ENCODE peak calls at places on chromosomes 2 and 18, in nine cellular contexts. J is cardiac fibroblast, N is endothelial cell of umbilical vein, T is omental fat pad, S is GM13977, Z is Calu3, Q is HFFc6, G is hepatocyte, A is BJ. U is an unnamed sample.

GRCh38 chr2:175036582-175037018 is 31.4 kb upstream of the CHN1 start:
- DNase-seq in J (peak), N (peak), T (no peak), S (peak), Z (no peak), Q (peak), G (peak), A (no peak), U (peak)

GRCh38 chr2:134107402-134107801 is 146.5 kb upstream of the MGAT5 start:
- DNase-seq in J (no peak), N (no peak), T (no peak), S (no peak), Z (no peak), Q (no peak), G (no peak), A (no peak), U (no peak)

GRCh38 chr2:237113026-237113810 is 27.5 kb downstream of the COPS8 start:
- DNase-seq in J (no peak), N (no peak), T (no peak), S (no peak), Z (no peak), Q (no peak), G (no peak), A (no peak), U (no peak)

GRCh38 chr2:27973592-27973991 is 83.1 kb downstream of the BABAM2 start:
- DNase-seq in J (no peak), N (no peak), T (no peak), S (no peak), Z (no peak), Q (peak), G (peak), A (no peak), U (peak)

GRCh38 chr2:228426502-228427216 is 245.2 kb upstream of the SPHKAP start:
- DNase-seq in J (no peak), N (no peak), T (no peak), S (no peak), Z (no peak), Q (peak), G (no peak), A (no peak), U (no peak)

GRCh38 chr2:120686511-120687168 is 49.0 kb upstream of the GLI2 start:
- DNase-seq in J (no peak), N (no peak), T (no peak), S (no peak), Z (peak), Q (no peak), G (no peak), A (no peak), U (no peak)

GRCh38 chr2:209240204-209240603 is 183.6 kb upstream of the MAP2 start:
- DNase-seq in J (no peak), N (no peak), T (no peak), S (no peak), Z (no peak), Q (no peak), G (no peak), A (no peak), U (no peak)

GRCh38 chr2:40168032-40168431 is 283.9 kb downstream of the SLC8A1 start:
- DNase-seq in J (peak), N (peak), T (no peak), S (no peak), Z (peak), Q (no peak), G (peak), A (no peak), U (peak)

GRCh38 chr2:172970660-172971059 is 105.0 kb upstream of the MAP3K20 start:
- DNase-seq in J (no peak), N (peak), T (no peak), S (no peak), Z (no peak), Q (no peak), G (no peak), A (no peak), U (no peak)

GRCh38 chr2:208040199-208041171 is 15.2 kb upstream of the PLEKHM3 start:
- DNase-seq in J (peak), N (peak), T (peak), S (peak), Z (peak), Q (peak), G (peak), A (no peak), U (peak)

GRCh38 chr2:73821669-73822068 is 7.1 kb upstream of the STAMBP start:
- DNase-seq in J (no peak), N (no peak), T (no peak), S (no peak), Z (no peak), Q (no peak), G (no peak), A (no peak), U (no peak)

GRCh38 chr2:73822276-73822675 is 6.5 kb upstream of the STAMBP start:
- DNase-seq in J (no peak), N (no peak), T (no peak), S (no peak), Z (no peak), Q (no peak), G (no peak), A (no peak), U (no peak)

GRCh38 chr2:73823416-73823815 is 5.3 kb upstream of the STAMBP start:
- DNase-seq in J (no peak), N (no peak), T (no peak), S (no peak), Z (no peak), Q (peak), G (no peak), A (no peak), U (no peak)

GRCh38 chr2:73822991-73823390 is 5.8 kb upstream of the STAMBP start:
- DNase-seq in J (no peak), N (no peak), T (no peak), S (no peak), Z (no peak), Q (no peak), G (no peak), A (no peak), U (no peak)

GRCh38 chr2:73821227-73821626 is 7.5 kb upstream of the STAMBP start:
- DNase-seq in J (no peak), N (no peak), T (no peak), S (peak), Z (no peak), Q (no peak), G (no peak), A (no peak), U (no peak)
- TF ChIP-seq CTCF in J (no peak), N (no peak), T (no peak), S (no peak), Z (no peak), Q (no peak), G (no peak), A (no peak), U (no peak)

DNA sequence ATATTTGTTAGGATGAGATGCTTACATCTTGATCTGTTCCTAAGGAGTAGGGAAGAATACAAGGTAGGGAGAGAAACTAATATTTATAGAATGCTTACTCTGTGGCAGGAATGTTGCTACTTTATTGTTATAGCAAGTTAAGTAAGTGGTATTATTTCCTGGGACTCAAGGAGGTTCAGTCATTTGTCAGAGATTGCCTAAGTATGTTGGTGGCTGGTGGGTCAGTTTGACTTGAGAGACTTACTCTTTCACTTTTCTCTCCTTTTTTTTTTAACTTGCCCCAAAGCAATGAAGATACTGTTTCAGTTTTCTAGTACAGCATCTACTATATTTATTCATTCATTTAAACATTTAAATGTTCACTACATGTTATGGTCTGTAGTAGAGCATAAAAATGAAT is 209.2 kb upstream of the STON1 start:
- DNase-seq in J (peak), N (no peak), T (no peak), S (no peak), Z (no peak), Q (no peak), G (no peak), A (no peak), U (peak)
- TF ChIP-seq CTCF in J (no peak), N (no peak), T (no peak), S (no peak), Z (no peak), Q (no peak), G (no peak), A (no peak), U (no peak)

GRCh38 chr2:203909946-203910476 is 26.6 kb upstream of the ICOS start:
- DNase-seq in J (no peak), N (no peak), T (no peak), S (no peak), Z (no peak), Q (no peak), G (no peak), A (no peak), U (no peak)
- TF ChIP-seq CTCF in J (no peak), N (no peak), T (no peak), S (no peak), Z (no peak), Q (peak), G (no peak), A (no peak), U (no peak)

DNA sequence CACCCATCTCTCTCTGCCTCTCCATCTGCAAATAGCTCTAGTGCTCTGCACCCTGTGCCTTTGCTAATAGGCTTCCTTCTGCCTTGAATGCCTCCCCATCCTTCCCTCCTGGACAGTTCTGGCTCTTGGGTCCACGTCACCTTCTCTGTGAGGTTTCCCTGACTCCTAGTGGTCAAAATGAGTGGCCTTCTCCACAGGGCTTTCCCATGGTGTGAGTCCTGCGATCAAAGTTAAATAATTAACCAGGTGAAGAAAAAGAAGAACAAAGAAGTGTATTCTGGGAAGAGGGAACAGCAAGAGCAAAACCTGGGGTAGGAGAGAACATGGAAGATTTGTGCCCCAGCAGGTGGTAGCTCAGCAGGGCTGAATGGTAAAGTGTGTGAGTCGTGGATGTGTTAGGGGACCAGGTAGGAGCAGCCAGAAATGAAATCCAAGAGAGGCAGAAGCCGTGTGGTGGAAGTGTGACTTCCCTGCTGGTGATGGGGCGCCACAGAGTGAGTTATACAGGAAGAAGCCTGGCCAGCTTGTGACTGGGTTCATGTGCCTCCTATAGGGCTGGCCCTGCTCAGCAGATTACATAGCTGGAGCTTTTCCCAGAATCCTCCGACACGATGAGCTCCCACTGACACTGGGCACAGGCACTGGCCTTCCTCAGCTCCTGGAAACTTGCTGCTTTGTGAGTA is 93.8 kb upstream of the LDAH start:
- DNase-seq in J (peak), N (peak), T (no peak), S (no peak), Z (peak), Q (peak), G (peak), A (no peak), U (peak)
- TF ChIP-seq CTCF in J (peak), N (no peak), T (no peak), S (peak), Z (peak), Q (peak), G (peak), A (peak), U (peak)

DNA sequence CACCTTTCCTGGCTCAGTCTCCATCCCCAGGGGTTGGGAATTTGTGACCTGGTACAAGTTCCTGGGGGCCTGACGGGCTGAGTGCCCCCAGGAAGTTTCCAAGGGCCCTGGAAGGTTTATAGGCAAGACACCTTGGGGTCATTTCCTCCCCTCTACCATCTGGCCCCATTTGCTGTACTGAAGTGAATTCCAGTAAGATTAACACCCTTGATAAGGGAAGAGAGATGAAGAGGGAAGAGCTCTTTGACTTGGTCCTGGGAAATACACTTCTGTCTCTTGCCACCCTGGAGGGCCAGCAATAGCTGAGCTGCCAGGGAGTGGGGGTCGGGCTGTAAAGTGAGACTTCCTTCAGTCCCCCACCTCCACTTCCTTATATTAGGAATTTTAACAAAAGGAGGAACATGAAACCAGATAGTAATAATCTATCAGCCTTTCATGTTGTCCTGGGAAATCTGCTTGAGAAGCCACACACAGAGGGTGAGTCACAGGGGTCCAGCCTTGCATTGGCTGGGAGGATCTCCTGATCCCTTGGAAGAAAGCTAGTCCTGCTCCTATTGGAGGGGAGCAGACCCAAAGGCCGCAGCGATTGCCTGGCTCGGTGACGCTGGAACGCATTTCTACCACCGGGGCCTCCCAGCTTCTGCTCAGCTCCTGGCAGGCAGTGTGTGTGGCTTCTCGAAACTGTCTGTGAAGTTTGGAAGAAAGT is 87.4 kb downstream of the ACAA2 start:
- DNase-seq in J (peak), N (peak), T (no peak), S (no peak), Z (peak), Q (peak), G (peak), A (peak), U (peak)
- TF ChIP-seq CTCF in J (peak), N (no peak), T (no peak), S (no peak), Z (no peak), Q (no peak), G (no peak), A (peak), U (peak)

GRCh38 chr2:1620081-1620480 is 124.2 kb downstream of the PXDN start:
- DNase-seq in J (no peak), N (no peak), T (no peak), S (no peak), Z (no peak), Q (no peak), G (no peak), A (no peak), U (no peak)

GRCh38 chr2:1622521-1623200 is 121.7 kb downstream of the PXDN start:
- DNase-seq in J (no peak), N (no peak), T (no peak), S (no peak), Z (no peak), Q (no peak), G (no peak), A (no peak), U (no peak)

GRCh38 chr2:1618974-1619373 is 125.3 kb downstream of the PXDN start:
- DNase-seq in J (no peak), N (no peak), T (no peak), S (no peak), Z (no peak), Q (no peak), G (no peak), A (no peak), U (no peak)

GRCh38 chr2:1621501-1621900 is 122.8 kb downstream of the PXDN start:
- DNase-seq in J (no peak), N (no peak), T (no peak), S (no peak), Z (no peak), Q (no peak), G (no peak), A (no peak), U (no peak)

GRCh38 chr2:1621041-1621440 is 123.3 kb downstream of the PXDN start:
- DNase-seq in J (no peak), N (no peak), T (no peak), S (no peak), Z (no peak), Q (no peak), G (no peak), A (no peak), U (no peak)
- TF ChIP-seq CTCF in J (no peak), N (no peak), T (no peak), S (no peak), Z (no peak), Q (no peak), G (no peak), A (no peak), U (no peak)